ENCODE peak calls at places on chromosomes 13 and 19, in five cellular contexts. N, D, R, S and I are unnamed samples. For H3K4me1, the result is how much of the 10 kb centered on the place peaks cover.

GRCh38 chr13:44267966-44268365 is 105.7 kb upstream of the SERP2 start:
- DNase-seq in N (no peak), D (peak), R (no peak), S (no peak), I (no peak)

GRCh38 chr13:88857256-88857655 is 1186.1 kb downstream of the SLITRK5 start:
- DNase-seq in N (no peak), S (no peak), R (no peak), D (no peak), I (no peak)

GRCh38 chr19:15195987-15196682 is 4.7 kb downstream of the NOTCH3 start:
- DNase-seq in N (peak), S (no peak), R (no peak), D (no peak), I (no peak)

GRCh38 chr13:112185466-112185865 is 118.5 kb downstream of the SOX1 start:
- DNase-seq in D (no peak), S (no peak), R (no peak), N (no peak), I (no peak)

GRCh38 chr19:5492281-5492812 is 37.1 kb downstream of the ZNRF4 start:
- DNase-seq in N (no peak), S (no peak), D (no peak), R (no peak), I (no peak)

GRCh38 chr19:11435833-11436313 is 438 bp downstream of the PRKCSH start:
- DNase-seq in S (no peak), R (no peak), N (no peak), D (peak), I (no peak)

GRCh38 chr19:48571378-48572162 is 19.6 kb downstream of the SULT2B1 start:
- DNase-seq in N (peak), S (no peak), D (no peak), R (no peak), I (no peak)

GRCh38 chr13:45674908-45675307 is 27.2 kb upstream of the CBY2 start:
- DNase-seq in R (no peak), D (peak), N (no peak), S (no peak), I (no peak)

GRCh38 chr13:98678741-98679140 is 73.7 kb downstream of the SLC15A1 start:
- DNase-seq in D (no peak), R (no peak), N (no peak), S (no peak), I (no peak)

GRCh38 chr19:3263866-3264265 is 39.4 kb downstream of the CELF5 start:
- DNase-seq in S (no peak), D (no peak), R (no peak), N (no peak), I (no peak)

GRCh38 chr19:30792561-30793505 is 420.6 kb downstream of the ZNF536 start:
- DNase-seq in R (no peak), D (no peak), N (peak), S (no peak), I (no peak)

DNA sequence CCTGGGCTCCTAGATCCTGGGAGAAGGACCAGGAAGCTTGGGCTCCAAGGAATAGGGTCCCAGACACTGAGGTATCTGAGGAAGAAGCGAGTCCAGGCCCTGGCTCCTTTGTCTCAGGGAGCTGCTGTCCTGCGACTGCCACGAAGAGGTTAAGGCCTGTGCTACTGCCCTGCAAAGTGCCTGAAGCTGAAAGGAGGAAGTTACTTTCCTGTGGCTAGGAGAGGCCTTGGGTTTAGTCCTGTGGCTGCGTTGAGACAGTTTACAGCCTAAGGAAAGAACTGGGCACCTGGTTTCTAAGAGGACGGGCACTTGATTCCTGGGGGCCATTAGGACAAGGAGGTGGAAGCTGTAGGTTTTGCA is 2.8 kb downstream of the MYADM start:
- DNase-seq in N (no peak), S (no peak), R (no peak), D (no peak), I (no peak)
- H3K4me3 ChIP-seq in N (no peak), S (peak), R (no peak), D (peak), I (no peak)

DNA sequence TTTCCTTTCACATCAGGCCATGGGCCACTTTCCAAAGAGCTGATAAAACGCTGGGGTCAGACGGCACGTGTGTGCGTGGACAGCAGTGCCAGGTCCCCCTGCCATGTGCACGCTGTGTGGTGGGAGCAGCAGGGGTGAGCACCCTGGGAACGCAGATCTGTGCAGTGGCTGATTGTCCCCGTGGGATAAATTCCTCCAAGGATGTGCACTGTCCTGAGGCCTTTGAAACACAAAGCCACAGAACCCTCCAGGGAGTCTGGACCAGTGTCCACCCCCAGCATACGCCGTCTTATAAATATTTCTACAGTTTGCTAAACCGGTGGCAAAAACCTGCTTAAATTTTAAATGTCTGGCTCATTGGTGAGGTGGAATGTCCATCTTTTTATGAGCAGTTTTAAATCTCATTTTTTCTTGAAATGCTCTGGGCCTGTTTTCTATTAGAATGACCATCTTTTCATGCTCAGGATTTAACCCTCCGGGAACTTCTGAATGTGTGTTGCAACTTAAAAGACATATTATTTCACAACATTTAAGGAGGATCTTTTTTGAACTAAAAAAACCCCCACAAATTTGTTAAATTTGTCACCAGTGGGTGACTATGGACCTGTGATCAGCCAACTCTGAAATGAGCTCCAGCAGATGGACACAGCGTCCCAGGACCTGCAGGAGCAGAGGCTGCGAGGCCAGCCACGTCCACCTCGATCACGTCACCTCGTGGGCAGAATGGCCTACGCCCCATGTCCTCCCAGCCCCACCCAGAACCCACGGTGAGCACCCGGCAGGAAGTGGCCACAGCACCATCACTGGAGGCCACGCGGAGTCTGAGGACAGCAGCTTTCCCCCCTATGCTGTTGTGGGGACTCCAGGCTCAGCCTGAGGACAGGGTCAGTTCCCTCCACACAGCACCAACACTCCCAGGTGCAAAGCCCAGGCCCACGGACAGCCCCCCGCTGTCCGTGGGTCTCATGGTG is 68.6 kb downstream of the RASA3 start:
- DNase-seq in S (no peak), D (peak), N (peak), R (peak), I (no peak)
- H3K4me1 ChIP-seq in S (half or more), D (half or more), N (under half), R (half or more), I (half or more)

GRCh38 chr13:87810920-87811344 is 139.8 kb downstream of the SLITRK5 start:
- DNase-seq in D (no peak), S (no peak), R (no peak), N (no peak), I (no peak)
- H3K4me3 ChIP-seq in D (no peak), S (no peak), R (no peak), N (no peak), I (no peak)

GRCh38 chr13:75303295-75303694 is 178.7 kb downstream of the TBC1D4 start:
- DNase-seq in S (no peak), N (no peak), R (no peak), D (no peak), I (no peak)
- H3K4me1 ChIP-seq in S (under half), N (under half), R (under half), D (under half), I (under half)

DNA sequence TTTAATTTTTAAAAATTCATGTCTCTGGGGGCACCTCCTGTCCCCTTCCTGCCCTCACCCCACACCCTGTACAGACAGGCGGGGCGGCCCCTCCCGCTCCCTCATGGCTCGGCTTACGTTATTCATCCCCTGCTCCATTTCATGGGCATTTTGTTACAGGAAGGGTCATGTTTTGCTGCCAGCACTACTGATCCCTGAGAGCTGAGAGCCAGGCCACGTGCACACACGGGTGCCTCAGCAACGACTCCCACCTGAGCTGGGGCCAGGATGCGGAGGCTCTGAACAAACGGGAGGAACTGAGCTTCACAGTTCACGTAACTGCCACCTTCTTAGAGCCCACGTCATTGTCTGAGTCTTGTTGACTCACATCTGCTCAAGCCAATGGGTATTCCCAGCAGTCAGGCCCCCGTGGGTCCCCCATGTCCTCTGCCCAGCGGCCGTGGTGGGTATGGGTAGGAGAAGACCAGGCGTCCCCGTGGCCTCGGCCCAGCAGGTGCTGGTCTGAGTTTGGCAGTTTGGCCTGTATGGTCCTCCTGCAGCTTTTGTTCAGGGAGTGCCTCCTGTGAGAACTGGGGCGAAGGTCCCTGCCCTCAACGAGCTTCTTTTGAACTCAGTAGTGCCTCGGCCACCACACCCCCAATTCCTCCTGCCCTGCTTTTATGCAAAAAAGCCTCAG is 16.4 kb upstream of the TMEM255B start:
- DNase-seq in D (no peak), R (no peak), S (no peak), N (no peak), I (no peak)
- H3K4me3 ChIP-seq in D (no peak), R (no peak), S (no peak), N (no peak), I (no peak)

DNA sequence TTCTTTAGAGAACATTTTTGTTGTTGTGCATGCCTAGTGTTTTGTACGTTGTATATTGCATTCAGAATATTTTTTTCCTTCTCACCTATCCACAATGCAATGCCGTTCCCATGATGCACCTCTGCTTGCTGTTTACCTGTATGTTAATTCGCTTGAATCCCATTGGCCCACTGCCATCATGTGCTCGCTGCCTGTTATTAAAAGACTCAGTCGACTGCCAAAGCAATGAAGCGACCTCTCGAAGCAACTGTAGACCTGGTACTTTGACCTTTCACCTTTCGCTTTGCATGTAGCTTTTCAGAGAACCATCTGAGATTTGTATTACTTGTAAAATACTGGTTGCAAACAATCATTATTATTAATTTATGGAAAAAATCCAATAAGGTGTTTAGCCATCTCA is 77.4 kb upstream of the RAP2A start:
- DNase-seq in R (no peak), N (no peak), D (no peak), S (no peak), I (no peak)
- H3K4me1 ChIP-seq in R (under half), N (under half), D (under half), S (under half), I (under half)